ENCODE peak calls at places on chromosomes 7 and 10, in five cellular contexts. N, S, G, P and C are unnamed samples.

GRCh38 chr7:47792521-47793121 is 155.6 kb downstream of the PKD1L1 start:
- DNase-seq in N (no peak), S (no peak), G (no peak), P (no peak), C (no peak)

GRCh38 chr10:35934637-35934995 is 292.5 kb upstream of the FZD8 start:
- DNase-seq in N (no peak), S (no peak), G (no peak), P (no peak), C (no peak)

GRCh38 chr7:28469562-28469961 is 57.2 kb downstream of the CREB5 start:
- DNase-seq in N (no peak), S (no peak), G (no peak), P (no peak), C (no peak)

GRCh38 chr7:116399808-116400207 is 99.7 kb upstream of the CAV2 start:
- DNase-seq in N (no peak), S (no peak), G (no peak), P (no peak), C (no peak)

GRCh38 chr7:3011211-3011852 is 32.3 kb downstream of the CARD11 start:
- DNase-seq in N (no peak), S (no peak), G (no peak), P (no peak), C (no peak)

GRCh38 chr7:13880789-13881188 is 108.7 kb downstream of the ETV1 start:
- DNase-seq in N (no peak), S (no peak), G (no peak), P (no peak), C (no peak)

GRCh38 chr10:133237241-133238065 is at the start of gene VENTX:
- DNase-seq in N (no peak), S (no peak), G (no peak), P (no peak), C (no peak)

GRCh38 chr7:27174077-27175004 is at the start of gene HOXA10:
- DNase-seq in N (no peak), S (no peak), G (no peak), P (no peak), C (peak)

GRCh38 chr10:131858583-131859340 is 42.0 kb upstream of the PPP2R2D start:
- DNase-seq in N (no peak), S (no peak), G (no peak), P (no peak), C (no peak)

GRCh38 chr7:122219253-122219865 is 75.3 kb upstream of the AASS start:
- DNase-seq in N (peak), S (no peak), G (peak), P (peak), C (peak)

GRCh38 chr10:60414877-60415585 is 25.4 kb upstream of the ANK3 start:
- DNase-seq in N (no peak), S (no peak), G (no peak), P (no peak), C (no peak)

GRCh38 chr7:5634107-5634950 is 147.1 kb downstream of the RNF216 start:
- DNase-seq in N (peak), S (no peak), G (no peak), P (no peak), C (no peak)

GRCh38 chr7:7948233-7948632 is 20.4 kb upstream of the GLCCI1 start:
- DNase-seq in N (no peak), S (no peak), G (no peak), P (no peak), C (no peak)

GRCh38 chr10:8283986-8284385 is 229.5 kb downstream of the GATA3 start:
- DNase-seq in N (no peak), S (no peak), G (no peak), P (no peak), C (no peak)

GRCh38 chr10:115020449-115020848 is 72.7 kb upstream of the ATRNL1 start:
- DNase-seq in N (no peak), S (no peak), G (no peak), P (no peak), C (no peak)

GRCh38 chr7:132687981-132688383 is 111.7 kb upstream of the PLXNA4 start:
- DNase-seq in N (peak), S (no peak), G (no peak), P (no peak), C (no peak)

GRCh38 chr7:151006590-151007300 is 15.9 kb downstream of the NOS3 start:
- DNase-seq in N (no peak), S (no peak), G (no peak), P (no peak), C (no peak)

GRCh38 chr7:43454936-43455518 is 127.9 kb upstream of the STK17A start:
- DNase-seq in N (peak), S (peak), G (peak), P (peak), C (peak)

GRCh38 chr7:82598958-82599357 is 155.4 kb upstream of the CACNA2D1 start:
- DNase-seq in N (no peak), S (no peak), G (no peak), P (no peak), C (no peak)

GRCh38 chr7:139594911-139595476 is 71.5 kb downstream of the CLEC2L start:
- DNase-seq in N (no peak), S (no peak), G (no peak), P (no peak), C (no peak)

GRCh38 chr10:116626815-116627214 is 6.1 kb downstream of the PNLIPRP2 start:
- DNase-seq in N (no peak), S (no peak), G (no peak), P (no peak), C (no peak)

GRCh38 chr10:104054430-104054829 is 31.2 kb downstream of the COL17A1 start:
- DNase-seq in N (no peak), S (no peak), G (no peak), P (no peak), C (no peak)
- TF ChIP-seq FOXM1 in N (no peak), S (no peak), G (no peak), P (no peak), C (no peak)

DNA sequence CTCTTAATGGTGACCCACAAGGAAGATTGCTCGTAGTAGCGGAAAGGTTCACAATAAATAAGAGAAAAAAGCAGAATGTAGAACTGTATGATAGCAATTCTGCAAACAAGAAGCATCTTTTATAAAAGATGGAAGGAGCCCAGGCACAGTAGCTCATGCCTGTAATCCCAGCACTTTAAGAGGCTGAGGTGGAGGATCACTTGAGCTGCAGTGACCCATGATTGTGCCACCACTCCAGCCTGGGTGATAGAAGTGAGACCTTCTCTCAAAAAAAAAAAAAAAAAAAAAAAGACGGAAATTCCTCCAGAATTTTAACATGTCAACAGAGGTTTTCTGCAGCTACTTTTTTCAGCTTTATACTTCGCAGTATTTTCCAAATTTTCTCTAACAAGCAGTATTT is 13.2 kb downstream of the GATAD1 start:
- DNase-seq in N (no peak), S (no peak), G (no peak), P (no peak), C (no peak)
- TF ChIP-seq FOXM1 in N (no peak), S (no peak), G (no peak), P (no peak), C (no peak)

DNA sequence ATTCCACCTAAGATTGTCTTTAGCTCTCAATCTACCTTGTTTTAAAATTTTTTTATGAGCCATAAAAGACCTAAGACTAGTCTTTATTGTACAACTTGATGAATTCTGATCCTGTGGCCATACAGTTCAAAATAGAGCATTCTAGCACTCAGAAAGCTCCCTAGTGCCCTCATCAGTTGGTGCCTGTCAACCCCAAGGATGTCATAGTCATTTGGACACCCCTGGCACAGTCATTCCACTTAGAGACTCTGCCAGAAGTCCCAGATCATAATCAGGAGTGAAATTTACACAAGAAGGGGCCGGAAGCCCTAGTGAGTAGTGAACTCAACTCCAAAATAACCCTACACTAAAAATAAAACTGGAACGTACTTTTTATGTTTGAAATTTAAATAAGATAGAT is 80.0 kb upstream of the INSIG1 start:
- DNase-seq in N (no peak), S (no peak), G (no peak), P (no peak), C (no peak)
- TF ChIP-seq FOXM1 in N (no peak), S (no peak), G (no peak), P (no peak), C (no peak)

GRCh38 chr7:108045154-108045553 is 42.2 kb upstream of the LAMB1 start:
- DNase-seq in N (no peak), S (no peak), G (no peak), P (no peak), C (no peak)
- TF ChIP-seq FOXM1 in N (no peak), S (no peak), G (no peak), P (no peak), C (no peak)